ENCODE peak calls at places on chromosome 9, in four cellular contexts. V, O, S and M are unnamed samples.

GRCh38 chr9:16708638-16709435 is 161.6 kb downstream of the BNC2 start:
- DNase-seq in V (no peak), O (peak), S (no peak), M (no peak)

GRCh38 chr9:115524467-115525059 is 406.6 kb upstream of the TNC start:
- DNase-seq in V (peak), O (no peak), S (no peak), M (peak)

GRCh38 chr9:123322771-123323481 is 33.1 kb upstream of the CRB2 start:
- DNase-seq in V (no peak), O (no peak), S (no peak), M (no peak)

GRCh38 chr9:136171801-136172411 is 33.0 kb downstream of the LHX3 start:
- DNase-seq in V (no peak), O (peak), S (no peak), M (no peak)

GRCh38 chr9:31823365-31823764 is 561.1 kb upstream of the ACO1 start:
- DNase-seq in V (no peak), O (no peak), S (no peak), M (no peak)

GRCh38 chr9:87872079-87872624 is 10.5 kb upstream of the SPATA31E1 start:
- DNase-seq in V (no peak), O (no peak), S (no peak), M (no peak)

GRCh38 chr9:101995231-101995630 is 256.8 kb upstream of the GRIN3A start:
- DNase-seq in V (no peak), O (no peak), S (no peak), M (no peak)

GRCh38 chr9:87750726-87751125 is 24.8 kb downstream of the CTSL start:
- DNase-seq in V (no peak), O (no peak), S (no peak), M (no peak)

GRCh38 chr9:121169094-121169601 is 32.5 kb downstream of the RAB14 start:
- DNase-seq in V (peak), O (no peak), S (peak), M (peak)

GRCh38 chr9:30915451-30915850 is 1469.0 kb upstream of the ACO1 start:
- DNase-seq in V (no peak), O (no peak), S (no peak), M (no peak)

GRCh38 chr9:89639367-89639795 is 34.6 kb downstream of the GADD45G start:
- DNase-seq in V (no peak), O (no peak), S (no peak), M (no peak)

GRCh38 chr9:100088202-100088601 is 10.6 kb downstream of the ERP44 start:
- DNase-seq in V (no peak), O (no peak), S (peak), M (no peak)

GRCh38 chr9:128349125-128349524 is 8.8 kb downstream of the SLC27A4 start:
- DNase-seq in V (no peak), O (no peak), S (no peak), M (no peak)

GRCh38 chr9:28365736-28366135 is 792.5 kb upstream of the C9orf72 start:
- DNase-seq in V (no peak), O (no peak), S (no peak), M (no peak)

GRCh38 chr9:81035601-81036000 is 653.7 kb downstream of the TLE1 start:
- DNase-seq in V (no peak), O (no peak), S (no peak), M (no peak)

GRCh38 chr9:81032831-81033230 is 656.5 kb downstream of the TLE1 start:
- DNase-seq in V (no peak), O (no peak), S (no peak), M (no peak)

GRCh38 chr9:81035171-81035570 is 654.2 kb downstream of the TLE1 start:
- DNase-seq in V (no peak), O (no peak), S (no peak), M (no peak)

GRCh38 chr9:81032030-81032572 is 657.2 kb downstream of the TLE1 start:
- DNase-seq in V (no peak), O (no peak), S (no peak), M (peak)

DNA sequence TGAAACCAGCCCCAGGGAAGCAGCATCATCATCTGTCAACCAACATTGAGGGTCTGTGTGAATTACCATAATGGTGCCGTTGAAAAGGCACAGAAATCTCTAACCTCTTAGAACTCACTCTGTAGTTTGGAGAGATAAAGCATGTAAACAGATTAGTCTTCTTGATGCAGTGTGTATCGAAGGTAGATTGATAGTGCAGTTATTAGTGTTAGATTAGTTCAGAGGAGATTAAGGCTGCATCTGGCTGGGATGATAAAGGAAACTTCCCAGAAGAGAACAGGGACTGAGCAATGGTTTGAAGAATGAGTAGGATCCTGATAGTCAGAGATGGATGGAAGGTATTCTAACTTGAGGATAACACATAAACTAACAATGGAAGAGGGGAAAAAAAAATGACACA is 651.5 kb downstream of the TLE1 start:
- DNase-seq in V (no peak), O (no peak), S (no peak), M (no peak)
- TF ChIP-seq ELF4 in V (no peak), O (no peak), S (no peak), M (no peak)

GRCh38 chr9:3698531-3698930 is 172.7 kb upstream of the RFX3 start:
- DNase-seq in V (no peak), O (no peak), S (no peak), M (no peak)

GRCh38 chr9:3696368-3696767 is 170.6 kb upstream of the RFX3 start:
- DNase-seq in V (no peak), O (no peak), S (no peak), M (no peak)

GRCh38 chr9:3699868-3700267 is 174.1 kb upstream of the RFX3 start:
- DNase-seq in V (no peak), O (no peak), S (no peak), M (no peak)

GRCh38 chr9:3704890-3705289 is 179.1 kb upstream of the RFX3 start:
- DNase-seq in V (no peak), O (no peak), S (no peak), M (no peak)

GRCh38 chr9:3700772-3701171 is 175.0 kb upstream of the RFX3 start:
- DNase-seq in V (no peak), O (no peak), S (no peak), M (no peak)
- TF ChIP-seq ELF4 in V (no peak), O (no peak), S (no peak), M (no peak)

GRCh38 chr9:82930116-82930515 is 132.8 kb downstream of the RASEF start:
- DNase-seq in V (no peak), O (no peak), S (no peak), M (no peak)

GRCh38 chr9:82939451-82939850 is 123.5 kb downstream of the RASEF start:
- DNase-seq in V (no peak), O (no peak), S (no peak), M (no peak)

GRCh38 chr9:82938426-82938825 is 124.5 kb downstream of the RASEF start:
- DNase-seq in V (no peak), O (no peak), S (no peak), M (no peak)

GRCh38 chr9:82940386-82940785 is 122.6 kb downstream of the RASEF start:
- DNase-seq in V (no peak), O (no peak), S (no peak), M (no peak)

GRCh38 chr9:82934949-82935348 is 128.0 kb downstream of the RASEF start:
- DNase-seq in V (peak), O (no peak), S (no peak), M (peak)
- TF ChIP-seq ELF4 in V (no peak), O (no peak), S (no peak), M (no peak)

DNA sequence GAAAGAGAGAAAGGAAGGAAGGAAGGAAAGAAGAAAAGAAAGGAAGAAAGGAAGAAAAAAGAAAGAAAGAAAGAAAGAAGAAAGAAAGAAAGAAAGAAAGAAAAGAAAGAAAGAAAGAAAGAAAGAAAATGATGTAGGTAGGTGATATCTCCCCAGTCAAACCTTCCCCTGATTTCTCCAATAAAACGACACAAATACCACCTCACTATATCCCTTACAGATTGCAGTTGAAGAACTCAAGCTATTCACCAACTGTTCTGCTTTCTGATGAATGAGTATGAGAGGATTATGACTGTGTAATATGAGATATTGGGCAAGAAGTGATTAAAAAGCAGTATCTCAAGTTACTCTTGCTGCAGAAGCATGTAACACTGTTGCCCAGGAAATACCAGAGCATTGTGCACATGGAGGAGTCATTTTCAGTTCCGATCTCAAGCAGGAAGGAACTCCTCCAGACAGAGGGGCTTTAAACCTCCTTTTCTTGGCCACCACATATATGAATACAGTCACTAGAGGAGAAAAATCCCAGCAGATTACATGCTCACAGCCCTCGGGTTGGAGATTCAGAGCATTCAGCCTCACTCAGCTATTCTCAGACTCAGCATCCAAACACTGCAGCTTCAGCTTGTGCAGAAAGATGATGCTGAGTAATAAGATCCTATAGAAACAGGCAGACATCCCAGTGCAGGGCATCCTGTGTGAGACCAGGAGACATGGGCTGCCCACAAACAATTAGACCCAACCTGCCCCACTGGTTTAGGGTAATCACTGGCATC is 61.4 kb downstream of the UGCG start:
- DNase-seq in V (no peak), O (no peak), S (no peak), M (no peak)
- TF ChIP-seq ELF4 in V (no peak), O (no peak), S (no peak), M (no peak)